ENCODE peak calls at places on chromosomes 7 and 10, in four cellular contexts. J is ACHN, Z is iPS DF 6.9, H is NCI-H1930. T is an unnamed sample.

GRCh38 chr10:125060851-125061556 is 99.4 kb downstream of the CTBP2 start:
- DNase-seq in J (peak; percentile 79), Z (no peak), H (no peak), T (peak; percentile 80)

GRCh38 chr7:135774284-135774683 is 25.7 kb upstream of the FAM180A start:
- DNase-seq in H (no peak), J (no peak), Z (no peak), T (no peak)

GRCh38 chr7:75987026-75987804 is 7.2 kb downstream of the TMEM120A start:
- DNase-seq in H (no peak), J (no peak), Z (no peak), T (no peak)

GRCh38 chr7:155188821-155189599 is 108.7 kb upstream of the INSIG1 start:
- DNase-seq in J (no peak), H (no peak), Z (no peak), T (no peak)

GRCh38 chr7:2786607-2787116 is 57.4 kb downstream of the GNA12 start:
- DNase-seq in Z (no peak), J (no peak), H (no peak), T (no peak)

GRCh38 chr10:2049560-2049959 is 312.2 kb upstream of the ADARB2 start:
- DNase-seq in Z (no peak), H (no peak), J (no peak), T (no peak)

GRCh38 chr10:58278274-58278961 is 9.5 kb downstream of the CISD1 start:
- DNase-seq in H (no peak), J (no peak), Z (no peak), T (no peak)

GRCh38 chr7:151867912-151868804 is 8.8 kb downstream of the PRKAG2 start:
- DNase-seq in H (no peak), Z (no peak), J (no peak), T (no peak)

GRCh38 chr10:132849546-132850031 is 63.6 kb upstream of the NKX6-2 start:
- DNase-seq in J (no peak), Z (no peak), H (no peak), T (no peak)

GRCh38 chr10:86035791-86036543 is 330.6 kb downstream of the GRID1 start:
- DNase-seq in Z (no peak), J (no peak), H (no peak), T (no peak)

GRCh38 chr7:151086802-151087246 is 549 bp downstream of the AGAP3 start:
- DNase-seq in H (no peak), J (peak; percentile 63), Z (no peak), T (no peak)

T was measured in astrocyte of the cerebellum.